ENCODE peak calls at places on chromosomes 2 and 18, in four cellular contexts. D is GM10248, H is progenitor cell of endocrine pancreas, L is heart right ventricle. O is an unnamed sample.

GRCh38 chr2:165868211-165868610 is 74.2 kb upstream of the GALNT3 start:
- DNase-seq in L (no peak), D (no peak), H (no peak), O (no peak)

GRCh38 chr2:949894-950626 is 589 bp upstream of the SNTG2 start:
- DNase-seq in L (no peak), D (no peak), H (no peak), O (peak; percentile 30)

GRCh38 chr2:63058742-63059433 is 8.3 kb downstream of the OTX1 start:
- DNase-seq in L (no peak), H (peak; percentile 25), D (peak; percentile 25), O (peak; percentile 57)

GRCh38 chr2:46296840-46297545 is at the start of gene EPAS1:
- DNase-seq in L (peak; percentile 98), D (peak; percentile 95), H (peak; percentile 72), O (peak; percentile 96)

GRCh38 chr18:24033644-24034412 is 19.3 kb downstream of the TTC39C start:
- DNase-seq in H (no peak), L (no peak), D (no peak), O (no peak)

GRCh38 chr18:63342206-63342605 is 22.6 kb upstream of the BCL2 start:
- DNase-seq in H (peak; percentile 13), D (peak; percentile 70), L (no peak), O (peak; percentile 53)

GRCh38 chr2:163664610-163665009 is 71.2 kb downstream of the FIGN start:
- DNase-seq in H (no peak), D (no peak), L (no peak), O (no peak)

GRCh38 chr2:20144196-20144595 is 80.7 kb downstream of the SDC1 start:
- DNase-seq in L (no peak), D (no peak), H (no peak), O (no peak)

GRCh38 chr2:149490296-149490695 is 97.3 kb downstream of the MMADHC start:
- DNase-seq in L (no peak), D (no peak), H (no peak), O (no peak)

GRCh38 chr18:55253814-55254213 is 294.6 kb upstream of the CCDC68 start:
- DNase-seq in H (no peak), D (no peak), L (no peak), O (no peak)

GRCh38 chr2:203867561-203868200 is at the start of gene CTLA4:
- DNase-seq in D (no peak), H (no peak), L (no peak), O (no peak)

GRCh38 chr2:171434671-171434980 is 600 bp downstream of the DCAF17 start:
- DNase-seq in D (no peak), H (no peak), L (peak; percentile 53), O (no peak)

GRCh38 chr2:72415256-72415655 is 267.6 kb upstream of the CYP26B1 start:
- DNase-seq in D (no peak), H (no peak), L (no peak), O (no peak)

GRCh38 chr2:133768261-133769021 is 200.2 kb upstream of the NCKAP5 start:
- DNase-seq in L (peak; percentile 52), H (no peak), D (no peak), O (no peak)

GRCh38 chr2:233199870-233200269 is 51.6 kb upstream of the ATG16L1 start:
- DNase-seq in D (peak; percentile 65), H (no peak), L (no peak), O (no peak)

GRCh38 chr18:23058746-23059440 is 76.4 kb upstream of the CABLES1 start:
- DNase-seq in D (no peak), H (no peak), L (no peak), O (no peak)

GRCh38 chr18:5464241-5464640 is 79.6 kb downstream of the EPB41L3 start:
- DNase-seq in L (no peak), H (no peak), D (no peak), O (no peak)

GRCh38 chr18:11541179-11541578 is 68.2 kb upstream of the SLC35G4 start:
- DNase-seq in L (no peak), D (no peak), H (no peak), O (no peak)

GRCh38 chr2:186588421-186588820 is 1.4 kb upstream of the ITGAV start:
- DNase-seq in H (no peak), D (no peak), L (no peak), O (no peak)

GRCh38 chr2:186592137-186592875 is 2.5 kb downstream of the ITGAV start:
- DNase-seq in L (no peak), D (no peak), H (no peak), O (no peak)

GRCh38 chr2:186588940-186589732 is 720 bp upstream of the ITGAV start:
- DNase-seq in L (peak; percentile 18), D (no peak), H (no peak), O (no peak)

GRCh38 chr2:186590538-186591441 is 934 bp downstream of the ITGAV start:
- DNase-seq in D (peak; percentile 24), H (no peak), L (peak; percentile 49), O (peak; percentile 64)

GRCh38 chr2:186589733-186590537 is at the start of gene ITGAV:
- DNase-seq in H (peak; percentile 84), D (peak; percentile 92), L (peak; percentile 94), O (peak; percentile 89)
- TF ChIP-seq CTCF in H (no peak), D (no peak), L (no peak), O (no peak)

DNA sequence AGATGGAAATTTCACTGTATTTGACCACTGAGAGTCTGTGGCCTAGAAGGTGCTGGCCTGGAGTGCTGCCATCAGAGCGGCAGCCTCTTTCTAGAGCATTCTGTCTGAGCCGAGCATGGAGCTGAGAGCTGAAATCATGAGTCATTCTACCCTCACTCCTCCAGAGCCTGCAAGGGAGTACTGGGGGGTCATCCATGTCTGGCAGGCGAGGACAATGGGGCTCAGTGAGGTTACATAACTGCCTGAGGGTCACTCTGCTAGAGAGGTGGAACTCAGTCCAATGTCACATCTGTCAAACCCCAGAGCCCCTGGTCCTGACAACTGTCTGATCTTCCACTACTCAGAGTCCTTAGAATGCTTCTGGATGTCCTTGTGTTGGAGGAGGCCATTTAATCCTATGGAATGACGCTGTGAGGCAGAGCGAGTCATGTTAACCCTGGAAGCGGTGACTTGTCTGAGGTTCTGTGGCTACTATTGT is 65.3 kb downstream of the HAUS1 start:
- DNase-seq in D (no peak), L (no peak), H (no peak), O (no peak)
- TF ChIP-seq CTCF in D (no peak), L (no peak), H (no peak), O (no peak)

GRCh38 chr18:31104444-31104843 is 2.2 kb upstream of the DSC2 start:
- DNase-seq in H (no peak), D (no peak), L (no peak), O (no peak)

GRCh38 chr18:31101148-31102019 is 837 bp downstream of the DSC2 start:
- DNase-seq in D (peak; percentile 52), H (peak; percentile 57), L (peak; percentile 66), O (peak; percentile 68)

GRCh38 chr18:31103423-31103822 is 1.2 kb upstream of the DSC2 start:
- DNase-seq in D (no peak), H (no peak), L (no peak), O (no peak)

GRCh38 chr18:31102020-31102684 is at the start of gene DSC2:
- DNase-seq in L (peak; percentile 18), H (peak; percentile 68), D (peak; percentile 13), O (peak; percentile 81)

DNA sequence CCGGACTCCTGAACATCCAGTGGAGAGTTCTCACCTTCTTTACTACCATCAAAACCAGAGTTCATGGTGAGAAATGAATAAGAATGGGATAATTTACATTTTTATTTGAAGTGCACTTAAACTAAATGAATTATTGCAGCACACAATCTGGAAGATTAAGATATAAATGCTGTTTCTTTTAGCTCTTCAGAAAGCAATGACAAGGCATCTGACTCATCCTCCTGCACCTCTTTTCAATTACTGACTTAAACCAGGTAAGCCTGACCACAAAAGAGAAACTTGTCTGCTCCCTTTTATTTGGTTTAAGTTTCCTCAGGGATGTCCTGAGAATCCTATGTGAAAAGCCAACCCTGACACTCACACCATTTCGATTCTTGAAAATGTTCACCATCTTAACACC is 720 bp upstream of the DSC2 start:
- DNase-seq in L (no peak), H (no peak), D (no peak), O (no peak)
- TF ChIP-seq CTCF in L (no peak), H (no peak), D (no peak), O (no peak)

GRCh38 chr2:177717831-177718618 is 325.5 kb downstream of the AGPS start:
- DNase-seq in D (peak; percentile 18), L (no peak), H (no peak), O (no peak)
- TF ChIP-seq CTCF in D (peak; percentile 35), L (peak; percentile 24), H (peak; percentile 28), O (no peak)

O was measured in nephron progenitor cell.